ENCODE peak calls at places on chromosomes 3 and 15, in four cellular contexts. One of them, this sample, is unnamed.

GRCh38 chr3:149936812-149937230 is 33.9 kb downstream of the PFN2 start:
- DNase-seq in nephron progenitor cell: peak; percentile 59
- DNase-seq in left cardiac atrium: peak; percentile 29
- DNase-seq in GM23248: peak; percentile 68
- DNase-seq in this sample: peak; percentile 71

GRCh38 chr15:67067161-67067853 is 1.9 kb downstream of the SMAD3 start:
- DNase-seq in nephron progenitor cell: peak; percentile 42
- DNase-seq in left cardiac atrium: peak; percentile 44
- DNase-seq in GM23248: peak; percentile 64
- DNase-seq in this sample: peak; percentile 70

GRCh38 chr3:150797155-150797554 is 34.2 kb upstream of the SIAH2 start:
- DNase-seq in nephron progenitor cell: no peak
- DNase-seq in left cardiac atrium: no peak
- DNase-seq in GM23248: peak; percentile 25
- DNase-seq in this sample: no peak

GRCh38 chr15:95365615-95366107 is 964.8 kb upstream of the NR2F2 start:
- DNase-seq in nephron progenitor cell: no peak
- DNase-seq in left cardiac atrium: peak; percentile 51
- DNase-seq in GM23248: no peak
- DNase-seq in this sample: no peak

GRCh38 chr3:56389213-56389830 is 78.9 kb downstream of the ERC2 start:
- DNase-seq in nephron progenitor cell: no peak
- DNase-seq in left cardiac atrium: no peak
- DNase-seq in GM23248: no peak
- DNase-seq in this sample: no peak

GRCh38 chr3:32707026-32707370 is 22.0 kb downstream of the CNOT10 start:
- DNase-seq in nephron progenitor cell: no peak
- DNase-seq in left cardiac atrium: no peak
- DNase-seq in GM23248: no peak
- DNase-seq in this sample: no peak

GRCh38 chr3:14555835-14556234 is 15.7 kb upstream of the GRIP2 start:
- DNase-seq in nephron progenitor cell: no peak
- DNase-seq in left cardiac atrium: peak; percentile 54
- DNase-seq in GM23248: no peak
- DNase-seq in this sample: no peak

GRCh38 chr3:15728766-15729165 is 69.0 kb downstream of the ANKRD28 start:
- DNase-seq in nephron progenitor cell: no peak
- DNase-seq in left cardiac atrium: no peak
- DNase-seq in GM23248: no peak
- DNase-seq in this sample: no peak

GRCh38 chr15:74750759-74751158 is 2.1 kb downstream of the CYP1A2 start:
- DNase-seq in nephron progenitor cell: peak; percentile 39
- DNase-seq in left cardiac atrium: no peak
- DNase-seq in GM23248: no peak
- DNase-seq in this sample: no peak

GRCh38 chr15:88141490-88141889 is 115.0 kb downstream of the NTRK3 start:
- DNase-seq in nephron progenitor cell: peak; percentile 10
- DNase-seq in left cardiac atrium: no peak
- DNase-seq in GM23248: no peak
- DNase-seq in this sample: no peak

GRCh38 chr3:179151474-179151873 is 3.3 kb downstream of the PIK3CA start:
- DNase-seq in nephron progenitor cell: no peak
- DNase-seq in left cardiac atrium: no peak
- DNase-seq in GM23248: no peak
- DNase-seq in this sample: no peak

GRCh38 chr3:11582123-11582968 is 61.4 kb downstream of the VGLL4 start:
- DNase-seq in nephron progenitor cell: peak; percentile 56
- DNase-seq in left cardiac atrium: peak; percentile 73
- DNase-seq in GM23248: peak; percentile 91
- DNase-seq in this sample: no peak

GRCh38 chr15:66617137-66618090 is 51.6 kb upstream of the LCTL start:
- DNase-seq in nephron progenitor cell: no peak
- DNase-seq in left cardiac atrium: peak; percentile 93
- DNase-seq in GM23248: peak; percentile 94
- DNase-seq in this sample: no peak

GRCh38 chr3:192892981-192893827 is 24.5 kb downstream of the MB21D2 start:
- DNase-seq in nephron progenitor cell: peak; percentile 19
- DNase-seq in left cardiac atrium: peak; percentile 56
- DNase-seq in GM23248: peak; percentile 88
- DNase-seq in this sample: no peak

GRCh38 chr3:72569754-72570440 is 278.3 kb downstream of the SHQ1 start:
- DNase-seq in nephron progenitor cell: no peak
- DNase-seq in left cardiac atrium: no peak
- DNase-seq in GM23248: no peak
- DNase-seq in this sample: no peak

This sample was measured in ecto neural progenitor cell.